ENCODE peak calls at places on chromosome 18, in four cellular contexts. One of them, this sample, is unnamed.

GRCh38 chr18:79302120-79302519 is 93.6 kb upstream of the NFATC1 start:
- DNase-seq in H1: no peak
- DNase-seq in GM12878: no peak
- DNase-seq in K562: no peak
- DNase-seq in this sample: no peak

GRCh38 chr18:44557626-44558151 is 123.0 kb upstream of the SETBP1 start:
- DNase-seq in GM12878: no peak
- DNase-seq in K562: no peak
- DNase-seq in H1: no peak
- DNase-seq in this sample: no peak

GRCh38 chr18:67510831-67511230 is 5.7 kb downstream of the DSEL start:
- DNase-seq in GM12878: no peak
- DNase-seq in H1: no peak
- DNase-seq in K562: no peak
- DNase-seq in this sample: peak

GRCh38 chr18:79523221-79523737 is 127.5 kb downstream of the NFATC1 start:
- DNase-seq in K562: no peak
- DNase-seq in H1: no peak
- DNase-seq in GM12878: no peak
- DNase-seq in this sample: no peak

GRCh38 chr18:26103579-26103978 is 13.2 kb upstream of the SS18 start:
- DNase-seq in GM12878: no peak
- DNase-seq in K562: peak
- DNase-seq in H1: no peak
- DNase-seq in this sample: peak

GRCh38 chr18:64017870-64018269 is 48.0 kb downstream of the SERPINB8 start:
- DNase-seq in H1: no peak
- DNase-seq in K562: no peak
- DNase-seq in GM12878: no peak
- DNase-seq in this sample: no peak

GRCh38 chr18:13229021-13229671 is 10.6 kb downstream of the LDLRAD4 start:
- DNase-seq in H1: no peak
- DNase-seq in GM12878: no peak
- DNase-seq in K562: no peak
- DNase-seq in this sample: no peak

GRCh38 chr18:46294751-46295150 is 190.6 kb downstream of the HAUS1 start:
- DNase-seq in GM12878: no peak
- DNase-seq in H1: no peak
- DNase-seq in K562: no peak
- DNase-seq in this sample: no peak

GRCh38 chr18:9517869-9518268 is 42.6 kb downstream of the RALBP1 start:
- DNase-seq in K562: no peak
- DNase-seq in GM12878: no peak
- DNase-seq in H1: no peak
- DNase-seq in this sample: no peak

GRCh38 chr18:44938396-44939036 is 257.8 kb downstream of the SETBP1 start:
- DNase-seq in GM12878: no peak
- DNase-seq in H1: no peak
- DNase-seq in K562: no peak
- DNase-seq in this sample: peak

GRCh38 chr18:49175476-49175875 is 224.7 kb upstream of the SMAD7 start:
- DNase-seq in H1: no peak
- DNase-seq in K562: no peak
- DNase-seq in GM12878: no peak
- DNase-seq in this sample: no peak

GRCh38 chr18:51867767-51868166 is 472.2 kb upstream of the DCC start:
- DNase-seq in H1: no peak
- DNase-seq in K562: no peak
- DNase-seq in GM12878: no peak
- DNase-seq in this sample: no peak

GRCh38 chr18:69787825-69788547 is 159.7 kb downstream of the CD226 start:
- DNase-seq in H1: no peak
- DNase-seq in GM12878: no peak
- DNase-seq in K562: no peak
- DNase-seq in this sample: no peak

GRCh38 chr18:63970803-63971191 is 916 bp downstream of the SERPINB8 start:
- DNase-seq in GM12878: no peak
- DNase-seq in H1: no peak
- DNase-seq in K562: no peak
- DNase-seq in this sample: no peak

GRCh38 chr18:35267161-35267651 is 22.8 kb downstream of the ZSCAN30 start:
- DNase-seq in GM12878: no peak
- DNase-seq in K562: no peak
- DNase-seq in H1: no peak
- DNase-seq in this sample: peak

GRCh38 chr18:36851202-36851590 is 22.3 kb downstream of the KIAA1328 start:
- DNase-seq in H1: no peak
- DNase-seq in GM12878: no peak
- DNase-seq in K562: no peak
- DNase-seq in this sample: no peak

GRCh38 chr18:36862182-36862581 is 33.3 kb downstream of the KIAA1328 start:
- DNase-seq in H1: no peak
- DNase-seq in K562: no peak
- DNase-seq in GM12878: no peak
- DNase-seq in this sample: no peak

DNA sequence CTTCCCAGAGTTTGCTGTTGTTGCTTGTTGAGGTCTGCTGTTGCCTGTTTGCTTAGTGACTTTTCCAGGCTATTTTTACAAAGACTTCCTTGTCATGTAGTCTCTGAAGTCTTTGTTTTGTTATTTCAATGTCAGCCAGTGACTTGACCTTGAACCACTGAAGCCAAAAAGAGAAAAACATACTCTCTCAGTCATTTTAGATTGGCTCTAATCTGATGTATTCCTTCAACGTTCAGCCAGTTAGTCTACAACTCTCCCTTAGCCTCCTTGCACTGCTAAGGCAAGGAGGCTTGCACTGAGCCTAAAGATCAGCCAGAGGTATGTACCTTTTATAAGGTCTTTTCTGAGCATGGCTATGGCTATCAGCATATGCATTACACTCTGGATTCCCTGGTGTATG is 27.9 kb downstream of the KIAA1328 start:
- DNase-seq in GM12878: no peak
- DNase-seq in H1: no peak
- DNase-seq in K562: no peak
- DNase-seq in this sample: no peak
- TF ChIP-seq NRF1 in GM12878: no peak
- TF ChIP-seq NRF1 in H1: no peak
- TF ChIP-seq NRF1 in K562: no peak
- TF ChIP-seq NRF1 in this sample: no peak

GRCh38 chr18:40984856-40985255 is 970.2 kb upstream of the PIK3C3 start:
- DNase-seq in GM12878: no peak
- DNase-seq in H1: no peak
- DNase-seq in K562: no peak
- DNase-seq in this sample: no peak
- TF ChIP-seq NRF1 in GM12878: no peak
- TF ChIP-seq NRF1 in H1: no peak
- TF ChIP-seq NRF1 in K562: no peak
- TF ChIP-seq NRF1 in this sample: no peak

GRCh38 chr18:54150226-54150625 is 74.2 kb downstream of the MBD2 start:
- DNase-seq in GM12878: no peak
- DNase-seq in K562: no peak
- DNase-seq in H1: no peak
- DNase-seq in this sample: no peak

GRCh38 chr18:54148678-54149077 is 75.8 kb downstream of the MBD2 start:
- DNase-seq in H1: no peak
- DNase-seq in GM12878: no peak
- DNase-seq in K562: no peak
- DNase-seq in this sample: no peak

GRCh38 chr18:54147439-54147838 is 77.0 kb downstream of the MBD2 start:
- DNase-seq in GM12878: peak
- DNase-seq in K562: no peak
- DNase-seq in H1: no peak
- DNase-seq in this sample: no peak

GRCh38 chr18:54148151-54148550 is 76.3 kb downstream of the MBD2 start:
- DNase-seq in H1: no peak
- DNase-seq in GM12878: no peak
- DNase-seq in K562: no peak
- DNase-seq in this sample: no peak

DNA sequence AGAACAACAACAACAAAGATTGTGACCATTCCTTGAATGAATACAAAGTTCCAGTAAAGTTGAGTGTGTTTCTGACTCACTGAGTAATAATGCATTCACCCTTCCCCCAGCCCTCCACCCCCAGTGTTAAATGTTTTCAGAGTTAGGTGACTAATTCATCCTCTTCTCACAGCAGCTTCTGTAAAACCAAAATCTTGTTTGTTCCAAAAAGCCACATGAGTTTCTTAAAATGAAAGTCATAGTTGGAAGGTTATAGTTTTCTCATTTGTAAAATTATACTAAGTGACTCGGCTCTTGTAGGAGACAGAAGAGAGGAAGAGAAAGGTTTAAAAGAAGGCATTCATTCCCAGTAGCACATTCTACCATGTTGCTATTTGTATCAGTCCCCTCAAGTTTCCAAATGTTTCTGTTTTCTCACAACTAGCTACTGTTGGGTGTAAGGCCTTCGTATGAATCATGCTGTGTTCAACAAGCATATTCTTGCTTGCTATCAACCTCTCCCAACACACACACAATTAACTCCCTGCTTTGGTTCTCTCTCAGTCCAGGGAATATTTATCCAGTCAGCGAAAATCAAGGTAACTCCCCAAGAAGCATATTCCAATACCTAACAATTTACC is 75.3 kb downstream of the MBD2 start:
- DNase-seq in K562: peak
- DNase-seq in H1: no peak
- DNase-seq in GM12878: peak
- DNase-seq in this sample: no peak
- TF ChIP-seq NRF1 in K562: no peak
- TF ChIP-seq NRF1 in H1: no peak
- TF ChIP-seq NRF1 in GM12878: no peak
- TF ChIP-seq NRF1 in this sample: no peak

DNA sequence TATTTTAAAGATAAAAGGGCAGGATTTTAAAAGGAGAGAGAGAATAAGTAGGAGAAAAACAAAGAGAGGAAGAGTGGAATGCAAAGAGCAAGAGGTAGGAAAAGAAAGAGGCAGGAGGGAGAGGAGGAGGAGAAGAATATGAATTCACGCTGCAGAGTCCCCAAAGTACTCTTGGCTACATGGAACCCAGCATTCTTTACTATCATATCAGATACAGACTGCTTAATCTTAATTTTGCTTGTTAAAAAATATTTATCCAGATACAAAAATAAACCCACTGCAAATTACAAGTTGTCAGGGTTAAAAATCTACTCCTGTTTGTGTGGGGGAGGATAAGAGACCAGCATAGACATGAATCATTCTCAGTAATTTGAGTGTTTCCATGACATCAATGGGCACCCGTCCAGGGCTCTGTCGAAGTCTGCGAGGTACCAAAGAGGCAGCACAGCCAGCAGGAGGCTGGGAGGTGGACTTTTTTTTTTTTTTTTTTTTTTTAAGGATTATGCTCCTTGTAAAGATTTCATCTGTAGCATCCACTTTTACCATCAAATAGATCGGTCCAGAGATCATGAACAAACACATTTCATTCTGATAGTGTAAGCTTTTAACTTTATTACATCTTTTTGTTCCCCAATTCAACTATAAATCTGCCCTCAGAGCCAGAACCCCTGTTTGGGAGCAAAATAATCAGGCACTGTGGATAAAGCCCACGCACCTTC is 182.2 kb downstream of the TCF4 start:
- DNase-seq in K562: peak
- DNase-seq in H1: no peak
- DNase-seq in GM12878: no peak
- DNase-seq in this sample: peak
- TF ChIP-seq NRF1 in K562: no peak
- TF ChIP-seq NRF1 in H1: no peak
- TF ChIP-seq NRF1 in GM12878: no peak
- TF ChIP-seq NRF1 in this sample: no peak

GRCh38 chr18:23243178-23243577 is 107.9 kb downstream of the CABLES1 start:
- DNase-seq in K562: no peak
- DNase-seq in GM12878: no peak
- DNase-seq in H1: no peak
- DNase-seq in this sample: no peak
- TF ChIP-seq NRF1 in K562: no peak
- TF ChIP-seq NRF1 in GM12878: no peak
- TF ChIP-seq NRF1 in H1: no peak
- TF ChIP-seq NRF1 in this sample: no peak

GRCh38 chr18:76450912-76451421 is 44.1 kb downstream of the ZNF516 start:
- DNase-seq in K562: no peak
- DNase-seq in GM12878: peak
- DNase-seq in H1: no peak
- DNase-seq in this sample: peak
- TF ChIP-seq NRF1 in K562: no peak
- TF ChIP-seq NRF1 in GM12878: no peak
- TF ChIP-seq NRF1 in H1: no peak
- TF ChIP-seq NRF1 in this sample: no peak

DNA sequence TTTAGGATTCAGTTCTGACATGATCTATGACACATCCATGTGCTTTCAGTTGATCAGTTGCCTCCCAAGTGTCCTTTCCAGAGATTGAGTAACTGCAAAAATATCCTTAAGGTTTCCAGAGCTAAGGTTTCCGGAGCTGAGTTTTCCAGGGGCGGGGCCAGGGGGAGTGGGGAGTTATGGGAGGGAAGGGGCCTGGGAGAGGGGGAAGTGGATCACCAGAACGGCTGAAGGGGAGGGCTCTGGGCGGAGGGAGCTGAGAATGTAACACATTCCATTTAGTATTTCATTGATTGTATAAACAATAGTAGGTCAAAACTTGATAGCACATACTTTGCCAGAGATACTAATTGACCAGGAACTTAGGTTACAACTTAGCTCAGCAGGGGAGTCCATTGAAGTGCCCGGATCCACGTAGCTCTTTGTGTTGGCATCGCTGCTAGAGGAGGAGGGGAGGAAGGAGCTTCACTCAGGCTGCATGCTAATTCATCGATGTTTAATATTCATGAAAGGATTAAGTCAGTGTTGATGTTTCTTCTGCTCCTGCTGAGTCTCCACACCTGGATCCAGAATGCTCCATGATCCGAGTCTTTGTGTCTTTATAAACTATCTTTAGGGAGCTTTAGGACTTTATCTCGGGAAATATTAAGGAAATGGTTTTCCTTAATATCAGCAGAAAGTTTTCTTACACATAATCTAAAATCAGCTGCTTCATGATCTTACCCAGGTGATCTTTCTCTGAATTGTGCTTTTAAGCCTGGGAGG is 289.7 kb downstream of the ALPK2 start:
- DNase-seq in K562: no peak
- DNase-seq in H1: peak
- DNase-seq in GM12878: no peak
- DNase-seq in this sample: no peak
- TF ChIP-seq NRF1 in K562: no peak
- TF ChIP-seq NRF1 in H1: no peak
- TF ChIP-seq NRF1 in GM12878: no peak
- TF ChIP-seq NRF1 in this sample: no peak